ENCODE peak calls at places on chromosomes 13 and 19, in six cellular contexts. X is pancreas, C is neural progenitor cell, M is fibroblast of villous mesenchyme, A is HFF-Myc, L is fibroblast of the aortic adventitia. W is an unnamed sample.

GRCh38 chr13:100721885-100722512 is 47.4 kb upstream of the TMTC4 start:
- DNase-seq in X (peak; percentile 59), C (peak; percentile 66), M (peak; percentile 56), A (peak; percentile 29), L (peak; percentile 73), W (peak; percentile 63)

GRCh38 chr13:48220592-48221300 is 12.3 kb upstream of the ITM2B start:
- DNase-seq in X (no peak), C (no peak), M (no peak), A (no peak), L (no peak), W (no peak)

GRCh38 chr13:48828962-48829405 is 146.7 kb upstream of the FNDC3A start:
- DNase-seq in X (no peak), C (no peak), M (no peak), A (no peak), L (no peak), W (no peak)

GRCh38 chr13:76667551-76667950 is 218.7 kb downstream of the KCTD12 start:
- DNase-seq in X (no peak), C (no peak), M (peak; percentile 79), A (no peak), L (peak; percentile 92), W (peak; percentile 89)

GRCh38 chr13:23707674-23708073 is 137.5 kb downstream of the TNFRSF19 start:
- DNase-seq in X (no peak), C (no peak), M (peak; percentile 55), A (no peak), L (peak; percentile 57), W (peak; percentile 64)

GRCh38 chr19:41861098-41861768 is 1.2 kb downstream of the RPS19 start:
- DNase-seq in X (no peak), C (no peak), M (no peak), A (no peak), L (no peak), W (no peak)

GRCh38 chr13:113141591-113141950 is 16.9 kb upstream of the PROZ start:
- DNase-seq in X (no peak), C (no peak), M (no peak), A (no peak), L (no peak), W (no peak)

GRCh38 chr13:103510007-103510406 is 443.8 kb upstream of the SLC10A2 start:
- DNase-seq in X (no peak), C (peak; percentile 26), M (no peak), A (no peak), L (no peak), W (no peak)

GRCh38 chr19:768424-768823 is 17.5 kb downstream of the MISP start:
- DNase-seq in X (no peak), C (no peak), M (peak; percentile 93), A (no peak), L (peak; percentile 93), W (peak; percentile 79)

GRCh38 chr13:36919206-36919832 is 719 bp downstream of the SMAD9 start:
- DNase-seq in X (no peak), C (peak; percentile 76), M (peak; percentile 11), A (no peak), L (peak; percentile 33), W (peak; percentile 17)

GRCh38 chr13:60613080-60613479 is 216.1 kb downstream of the TDRD3 start:
- DNase-seq in X (no peak), C (no peak), M (no peak), A (no peak), L (no peak), W (no peak)

GRCh38 chr13:60619461-60619860 is 222.4 kb downstream of the TDRD3 start:
- DNase-seq in X (no peak), C (no peak), M (no peak), A (no peak), L (no peak), W (no peak)

GRCh38 chr13:60620611-60621395 is 223.8 kb downstream of the TDRD3 start:
- DNase-seq in X (no peak), C (no peak), M (no peak), A (no peak), L (no peak), W (no peak)

GRCh38 chr13:60623131-60623530 is 226.1 kb downstream of the TDRD3 start:
- DNase-seq in X (no peak), C (no peak), M (no peak), A (no peak), L (no peak), W (no peak)

GRCh38 chr13:60617863-60618733 is 221.1 kb downstream of the TDRD3 start:
- DNase-seq in X (no peak), C (peak; percentile 51), M (peak; percentile 29), A (no peak), L (peak; percentile 76), W (peak; percentile 58)
- TF ChIP-seq CTCF in X (no peak), C (peak; percentile 55), M (peak; percentile 46), A (peak; percentile 21), L (peak; percentile 69), W (peak; percentile 51)

GRCh38 chr13:46489586-46490023 is 63.4 kb upstream of the LRCH1 start:
- DNase-seq in X (no peak), C (peak; percentile 18), M (peak; percentile 44), A (peak; percentile 78), L (peak; percentile 96), W (peak; percentile 82)
- H3K4me3 ChIP-seq in X (no peak overlapping the region), C (no peak overlapping the region), M (no peak overlapping the region), A (no peak overlapping the region), L (peak overlapping the region; percentile 34), W (no peak overlapping the region)

DNA sequence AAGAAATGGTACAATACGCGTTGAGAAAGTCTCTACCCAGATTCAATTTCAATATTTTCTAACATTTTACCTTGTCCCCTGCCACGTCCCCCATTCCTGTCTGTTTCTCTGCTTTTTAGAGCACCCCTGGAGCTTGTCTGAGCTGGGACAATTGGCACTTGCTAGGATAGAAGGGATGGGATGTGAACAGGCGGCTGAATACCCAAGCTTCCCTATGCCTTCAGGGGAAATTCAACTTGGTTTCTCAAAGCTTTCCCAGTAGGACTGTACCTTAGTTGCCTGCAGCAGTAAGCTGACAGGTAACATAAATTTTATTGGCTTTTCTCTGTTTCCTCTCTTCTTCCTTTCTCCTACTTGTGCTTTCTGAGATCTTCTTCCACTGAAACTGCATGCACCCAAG is 1663.3 kb downstream of the EFNB2 start:
- DNase-seq in X (no peak), C (peak; percentile 18), M (no peak), A (no peak), L (no peak), W (no peak)
- TF ChIP-seq CTCF in X (no peak), C (no peak), M (no peak), A (no peak), L (no peak), W (no peak)

GRCh38 chr19:16113727-16114126 is 2.0 kb downstream of the RAB8A start:
- DNase-seq in X (no peak), C (no peak), M (no peak), A (no peak), L (no peak), W (no peak)
- H3K4me3 ChIP-seq in X (no peak overlapping the region), C (no peak overlapping the region), M (no peak overlapping the region), A (no peak overlapping the region), L (no peak overlapping the region), W (no peak overlapping the region)

DNA sequence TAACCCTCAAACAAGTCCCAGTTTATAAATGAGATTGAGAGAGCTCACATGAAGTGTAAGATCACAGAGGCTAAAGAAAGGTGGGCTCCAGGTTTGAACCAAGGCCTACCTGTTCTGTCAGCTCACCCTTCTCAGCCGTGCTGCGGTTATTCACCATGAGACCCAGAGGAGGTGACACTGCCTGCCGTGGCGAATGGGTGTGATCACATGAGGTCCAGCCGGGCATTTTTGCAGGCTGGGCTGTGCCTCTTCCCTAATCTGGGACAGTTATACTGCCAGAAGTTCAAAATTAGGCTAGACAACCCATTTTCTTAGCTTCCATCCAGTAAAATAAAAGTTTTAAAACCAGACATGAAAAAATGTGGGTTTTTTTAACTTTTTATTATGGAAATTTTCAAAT is 146.8 kb downstream of the FOXO1 start:
- DNase-seq in X (peak; percentile 40), C (no peak), M (no peak), A (no peak), L (no peak), W (no peak)
- TF ChIP-seq CTCF in X (no peak), C (no peak), M (no peak), A (no peak), L (no peak), W (no peak)

GRCh38 chr19:18392936-18393335 is 4.5 kb downstream of the LRRC25 start:
- DNase-seq in X (no peak), C (no peak), M (no peak), A (no peak), L (no peak), W (no peak)
- H3K4me3 ChIP-seq in X (no peak overlapping the region), C (no peak overlapping the region), M (no peak overlapping the region), A (no peak overlapping the region), L (no peak overlapping the region), W (no peak overlapping the region)

DNA sequence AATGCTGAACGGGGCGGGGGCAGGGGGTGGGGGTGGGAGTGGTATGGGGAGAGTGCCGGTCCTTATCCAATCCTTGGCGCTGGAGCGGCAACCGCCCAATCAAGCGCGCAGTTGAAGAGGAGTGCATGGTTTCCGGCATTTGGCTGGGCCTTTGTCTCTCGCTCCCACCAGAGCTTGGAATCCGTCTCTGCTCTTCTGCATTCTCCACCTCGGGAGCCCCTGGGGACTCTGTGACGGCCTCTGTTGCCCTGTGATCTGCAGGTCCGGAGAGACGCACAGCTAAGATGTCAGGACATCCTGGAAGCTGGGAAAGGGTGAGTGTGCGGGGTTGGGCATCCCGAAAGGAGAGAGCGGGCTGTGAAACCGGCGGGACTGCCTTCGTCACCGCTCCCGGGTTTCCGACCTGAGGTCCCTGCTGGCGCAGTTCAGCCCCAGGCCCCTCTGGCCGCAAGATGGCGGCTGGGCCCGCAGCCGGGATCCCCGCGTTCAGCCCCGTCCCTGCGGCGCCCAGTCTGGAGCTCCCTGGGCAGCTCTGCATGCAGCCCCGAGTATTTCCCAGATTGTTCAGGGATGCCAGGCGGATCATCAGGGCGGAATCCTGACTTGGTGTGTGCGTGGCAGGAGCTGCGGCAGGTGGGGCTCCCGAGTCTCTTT is 53.6 kb upstream of the ZNF254 start:
- DNase-seq in X (peak; percentile 86), C (peak; percentile 95), M (peak; percentile 93), A (peak; percentile 82), L (peak; percentile 90), W (peak; percentile 93)
- TF ChIP-seq CTCF in X (no peak), C (peak; percentile 26), M (no peak), A (no peak), L (no peak), W (no peak)

GRCh38 chr19:12689581-12690216 is 1.9 kb downstream of the GNG14 start:
- DNase-seq in X (no peak), C (no peak), M (no peak), A (no peak), L (no peak), W (no peak)

GRCh38 chr19:12689012-12689411 is 1.2 kb downstream of the GNG14 start:
- DNase-seq in X (no peak), C (no peak), M (no peak), A (no peak), L (no peak), W (no peak)

GRCh38 chr19:12687496-12688196 is at the start of gene GNG14:
- DNase-seq in X (no peak), C (no peak), M (no peak), A (no peak), L (no peak), W (no peak)

GRCh38 chr19:12681074-12681987 is at the start of gene DHPS:
- DNase-seq in X (peak; percentile 91), C (peak; percentile 98), M (peak; percentile 99), A (peak; percentile 99), L (peak; percentile 98), W (peak; percentile 99)

GRCh38 chr19:12685831-12686230 is 2.0 kb upstream of the GNG14 start:
- DNase-seq in X (no peak), C (no peak), M (no peak), A (no peak), L (no peak), W (no peak)
- H3K4me3 ChIP-seq in X (no peak overlapping the region), C (no peak overlapping the region), M (no peak overlapping the region), A (no peak overlapping the region), L (no peak overlapping the region), W (no peak overlapping the region)

GRCh38 chr19:18477042-18477760 is 39.3 kb upstream of the ISYNA1 start:
- DNase-seq in X (no peak), C (no peak), M (no peak), A (no peak), L (no peak), W (no peak)
- TF ChIP-seq CTCF in X (no peak), C (peak; percentile 15), M (peak; percentile 38), A (peak; percentile 36), L (no peak), W (no peak)

W was measured in fibroblast of pulmonary artery.